ENCODE peak calls at places on chromosomes 4 and X, in six cellular contexts. X, S, Y, Z, G and D are unnamed samples.

GRCh38 chrX:119760026-119760902 is 1.9 kb downstream of the SOWAHD start:
- DNase-seq in Z (no peak), Y (no peak), G (no peak), S (no peak), X (no peak), D (no peak)

GRCh38 chr4:81049861-81050423 is 19.4 kb downstream of the BMP3 start:
- DNase-seq in Z (no peak), Y (no peak), S (no peak), X (no peak), G (no peak), D (no peak)

GRCh38 chr4:217891-218290 is 87.4 kb downstream of the ZNF732 start:
- DNase-seq in Y (no peak), Z (no peak), X (no peak), G (no peak), S (no peak), D (no peak)

GRCh38 chr4:128379860-128380259 is 92.2 kb upstream of the PGRMC2 start:
- DNase-seq in G (peak; percentile 62), X (peak; percentile 49), S (no peak), Z (peak; percentile 64), Y (peak; percentile 52), D (peak; percentile 40)

GRCh38 chrX:25202827-25203226 is 187.1 kb upstream of the ARX start:
- DNase-seq in S (no peak), Z (no peak), X (no peak), Y (no peak), G (no peak), D (no peak)

GRCh38 chr4:128461300-128462103 is 173.9 kb upstream of the PGRMC2 start:
- DNase-seq in Y (no peak), X (peak; percentile 88), S (peak; percentile 65), G (peak; percentile 43), Z (no peak), D (peak; percentile 85)

GRCh38 chrX:3520458-3520857 is 174.0 kb upstream of the MXRA5 start:
- DNase-seq in S (no peak), G (no peak), X (no peak), Z (no peak), Y (no peak), D (no peak)

GRCh38 chrX:39996561-39996960 is 101.2 kb downstream of the BCOR start:
- DNase-seq in X (peak; percentile 31), G (no peak), S (no peak), Y (no peak), Z (no peak), D (no peak)

GRCh38 chr4:16714191-16714590 is 184.3 kb downstream of the LDB2 start:
- DNase-seq in X (no peak), G (no peak), S (no peak), Z (no peak), Y (no peak), D (no peak)

GRCh38 chr4:139176299-139177048 is 544 bp downstream of the ELF2 start:
- DNase-seq in X (peak; percentile 79), G (peak; percentile 94), Z (peak; percentile 89), S (peak; percentile 82), Y (peak; percentile 77), D (peak; percentile 89)

GRCh38 chr4:121304843-121305348 is 75.9 kb downstream of the QRFPR start:
- DNase-seq in X (no peak), S (no peak), G (no peak), Z (no peak), Y (no peak), D (no peak)

GRCh38 chr4:10733016-10733415 is 48.4 kb upstream of the CLNK start:
- DNase-seq in Z (no peak), Y (no peak), G (no peak), X (no peak), S (no peak), D (no peak)

GRCh38 chr4:48173055-48173991 is 39.3 kb upstream of the TXK start:
- DNase-seq in Z (no peak), Y (peak; percentile 36), X (peak; percentile 90), S (no peak), G (peak; percentile 88), D (peak; percentile 89)

GRCh38 chrX:71053217-71053621 is 14.9 kb downstream of the SNX12 start:
- DNase-seq in Z (peak; percentile 69), S (peak; percentile 62), Y (peak; percentile 90), X (no peak), G (peak; percentile 96), D (no peak)

GRCh38 chrX:312621-313331 is 5.8 kb downstream of the GTPBP6 start:
- DNase-seq in X (no peak), G (no peak), Y (no peak), S (no peak), Z (no peak), D (no peak)

GRCh38 chr4:155353923-155354540 is 22.7 kb downstream of the MAP9 start:
- DNase-seq in X (peak; percentile 46), S (peak; percentile 48), Y (peak; percentile 45), Z (peak; percentile 78), G (peak; percentile 51), D (peak; percentile 60)

GRCh38 chr4:25786497-25787065 is 76.2 kb downstream of the SEL1L3 start:
- DNase-seq in X (peak; percentile 70), Y (no peak), G (no peak), S (no peak), Z (no peak), D (no peak)

GRCh38 chr4:111748157-111748556 is 397.1 kb upstream of the FAM241A start:
- DNase-seq in X (no peak), S (no peak), Y (peak; percentile 28), Z (peak; percentile 47), G (peak; percentile 38), D (no peak)

GRCh38 chr4:177266492-177266891 is 43.2 kb upstream of the NEIL3 start:
- DNase-seq in Z (no peak), G (no peak), Y (no peak), X (no peak), S (no peak), D (no peak)

GRCh38 chr4:147284935-147285334 is 196.0 kb upstream of the EDNRA start:
- DNase-seq in S (no peak), X (no peak), G (no peak), Z (no peak), Y (no peak), D (no peak)

GRCh38 chrX:131827935-131828334 is 195.2 kb upstream of the STK26 start:
- DNase-seq in X (no peak), Z (no peak), Y (peak; percentile 53), S (peak; percentile 42), G (peak; percentile 82), D (peak; percentile 41)

GRCh38 chr4:20126906-20127305 is 124.8 kb upstream of the SLIT2 start:
- DNase-seq in G (no peak), Z (no peak), Y (no peak), S (no peak), X (peak; percentile 93), D (no peak)

GRCh38 chrX:30275498-30275897 is 28.6 kb downstream of the MAGEB1 start:
- DNase-seq in Y (no peak), S (no peak), X (peak; percentile 13), Z (no peak), G (peak; percentile 16), D (peak; percentile 24)

GRCh38 chr4:98891533-98892337 is 37.2 kb downstream of the EIF4E start:
- DNase-seq in Z (no peak), G (no peak), Y (no peak), S (no peak), X (no peak), D (peak; percentile 17)

GRCh38 chrX:48754124-48754667 is 7.4 kb upstream of the GLOD5 start:
- DNase-seq in Z (no peak), G (peak; percentile 9), X (no peak), Y (no peak), S (no peak), D (no peak)

GRCh38 chr4:108370291-108370690 is 201.6 kb upstream of the LEF1 start:
- DNase-seq in X (no peak), Y (no peak), S (no peak), Z (no peak), G (no peak), D (no peak)

GRCh38 chrX:29308726-29309125 is 721.5 kb downstream of the IL1RAPL1 start:
- DNase-seq in X (no peak), Y (peak; percentile 24), Z (no peak), G (peak; percentile 36), S (no peak), D (no peak)

GRCh38 chr4:10584042-10584441 is 100.5 kb downstream of the CLNK start:
- DNase-seq in X (peak; percentile 87), S (no peak), Y (no peak), Z (no peak), G (no peak), D (peak; percentile 92)

GRCh38 chrX:34866636-34867035 is 76.0 kb upstream of the FAM47B start:
- DNase-seq in Y (no peak), S (no peak), Z (no peak), G (no peak), X (peak; percentile 41), D (no peak)

DNA sequence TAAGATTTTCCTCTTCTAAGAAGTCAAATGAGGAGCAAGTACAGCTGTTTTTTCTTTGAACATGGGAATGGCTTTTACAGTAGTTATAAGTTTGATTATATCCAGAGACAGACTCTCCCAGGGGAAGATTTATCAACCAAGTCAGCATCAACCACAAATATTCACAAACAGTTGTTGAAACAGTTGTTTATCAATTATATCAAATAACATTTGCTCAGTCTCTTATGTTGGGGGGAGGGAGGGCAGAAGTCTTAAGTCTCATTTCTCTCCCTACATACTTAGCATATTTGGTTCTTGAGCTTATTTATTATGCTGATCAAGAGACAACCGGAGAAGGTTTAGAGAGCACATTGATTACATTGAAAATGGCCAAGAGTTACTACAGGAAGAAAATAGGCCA is 110.1 kb downstream of the FBXO8 start:
- DNase-seq in G (no peak), Z (no peak), X (no peak), S (no peak), Y (no peak), D (peak; percentile 79)
- H2BK15ac ChIP-seq in G (no peak overlapping the region), Z (no peak overlapping the region), X (no peak overlapping the region), S (no peak overlapping the region), Y (no peak overlapping the region), D (no peak overlapping the region)

GRCh38 chrX:63503541-63503940 is 152.4 kb upstream of the SPIN4 start:
- DNase-seq in X (peak; percentile 20), Y (peak; percentile 23), Z (no peak), G (peak; percentile 87), S (peak; percentile 48), D (peak; percentile 6)
- H2BK15ac ChIP-seq in X (no peak overlapping the region), Y (no peak overlapping the region), Z (no peak overlapping the region), G (no peak overlapping the region), S (no peak overlapping the region), D (no peak overlapping the region)

DNA sequence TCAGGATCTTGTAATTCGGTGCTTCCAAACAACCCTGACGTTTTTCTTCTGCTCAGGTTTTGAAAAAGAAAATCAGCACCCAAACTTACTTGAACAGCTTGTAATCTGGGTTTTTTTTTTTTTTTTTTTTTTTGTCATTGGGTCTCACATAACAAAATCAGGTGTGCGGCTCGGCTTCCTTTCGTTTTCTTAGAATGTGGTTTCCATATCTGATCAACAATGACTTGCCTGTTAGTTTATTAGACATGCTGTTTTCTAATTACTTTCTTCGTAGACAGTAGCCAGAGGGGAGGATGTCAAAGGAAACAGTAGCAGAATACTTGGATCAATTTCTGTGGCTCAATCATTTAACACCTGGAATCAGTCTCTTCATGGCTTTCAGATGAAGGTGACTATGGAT is 890 bp upstream of the FREM3 start:
- DNase-seq in S (no peak), Z (no peak), Y (no peak), G (no peak), X (no peak), D (no peak)
- H2BK15ac ChIP-seq in S (no peak overlapping the region), Z (no peak overlapping the region), Y (no peak overlapping the region), G (no peak overlapping the region), X (no peak overlapping the region), D (no peak overlapping the region)

DNA sequence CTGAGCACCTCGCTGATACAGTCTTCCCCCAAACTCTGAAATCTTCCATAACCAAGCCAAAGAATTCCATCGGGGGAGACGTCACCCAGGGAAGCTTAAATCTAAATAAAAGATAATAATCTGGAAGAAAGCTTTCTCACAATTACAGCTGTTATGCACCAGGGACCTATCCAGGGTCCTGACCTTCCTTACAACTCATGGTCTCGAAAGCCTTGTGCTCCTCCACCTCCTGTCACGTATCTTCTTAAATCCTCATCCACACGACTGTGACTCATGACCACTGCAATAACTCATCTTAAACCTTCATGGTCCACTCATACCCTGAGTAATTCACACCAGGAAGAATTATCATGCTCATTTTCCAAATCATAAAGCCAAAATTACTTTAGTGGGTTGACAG is 166.8 kb upstream of the FRG1 start:
- DNase-seq in Z (no peak), S (no peak), Y (no peak), G (peak; percentile 45), X (peak; percentile 13), D (peak; percentile 54)
- H2BK15ac ChIP-seq in Z (no peak overlapping the region), S (no peak overlapping the region), Y (no peak overlapping the region), G (no peak overlapping the region), X (no peak overlapping the region), D (no peak overlapping the region)